ENCODE peak calls at places on chromosomes 5 and 9, in five cellular contexts. W, B, F, G and S are unnamed samples.
A peak's percentile ranks its signal among the peaks of the same experiment; 100 is the strongest.

GRCh38 chr9:116589392-116590354 is 97.4 kb upstream of the TRIM32 start:
- DNase-seq in W (peak; percentile 73), B (peak; percentile 79), F (peak; percentile 49), G (no peak), S (peak; percentile 94)

GRCh38 chr9:91824591-91825339 is 125.3 kb downstream of the ROR2 start:
- DNase-seq in W (no peak), B (no peak), F (no peak), G (no peak), S (no peak)

GRCh38 chr5:55027589-55027988 is 3.5 kb downstream of the GZMK start:
- DNase-seq in W (no peak), B (no peak), F (no peak), G (no peak), S (no peak)

GRCh38 chr5:126208691-126209090 is 214.5 kb upstream of the GRAMD2B start:
- DNase-seq in W (no peak), B (no peak), F (no peak), G (no peak), S (no peak)

GRCh38 chr5:104345513-104345823 is 782.9 kb upstream of the NUDT12 start:
- DNase-seq in W (no peak), B (no peak), F (no peak), G (no peak), S (no peak)

GRCh38 chr5:107849118-107849517 is 178.4 kb upstream of the EFNA5 start:
- DNase-seq in W (no peak), B (no peak), F (no peak), G (no peak), S (no peak)

GRCh38 chr5:124599048-124599973 is 147.1 kb downstream of the ZNF608 start:
- DNase-seq in W (peak; percentile 18), B (peak; percentile 96), F (peak; percentile 10), G (peak; percentile 13), S (no peak)

GRCh38 chr5:177454397-177455035 is 7.9 kb downstream of the PRR7 start:
- DNase-seq in W (peak; percentile 95), B (peak; percentile 79), F (peak; percentile 99), G (no peak), S (peak; percentile 95)

GRCh38 chr5:93886098-93886806 is 144.9 kb upstream of the POU5F2 start:
- DNase-seq in W (no peak), B (no peak), F (no peak), G (no peak), S (no peak)

GRCh38 chr9:22030101-22030598 is 21.0 kb upstream of the CDKN2B start:
- DNase-seq in W (no peak), B (peak; percentile 54), F (no peak), G (no peak), S (no peak)

GRCh38 chr9:120985759-120986353 is 59.3 kb upstream of the TRAF1 start:
- DNase-seq in W (peak; percentile 68), B (peak; percentile 56), F (peak; percentile 25), G (no peak), S (peak; percentile 75)

GRCh38 chr9:81183763-81184162 is 505.6 kb downstream of the TLE1 start:
- DNase-seq in W (no peak), B (no peak), F (no peak), G (no peak), S (no peak)

GRCh38 chr5:132737982-132738770 is 830 bp upstream of the KIF3A start:
- DNase-seq in W (peak; percentile 23), B (no peak), F (no peak), G (no peak), S (no peak)

GRCh38 chr5:149672701-149673455 is 57.2 kb upstream of the PPARGC1B start:
- DNase-seq in W (no peak), B (no peak), F (no peak), G (no peak), S (no peak)

GRCh38 chr5:166200532-166200931 is 2090.9 kb upstream of the WWC1 start:
- DNase-seq in W (no peak), B (no peak), F (no peak), G (no peak), S (no peak)

GRCh38 chr5:3195991-3196390 is 399.6 kb upstream of the IRX1 start:
- DNase-seq in W (no peak), B (no peak), F (no peak), G (no peak), S (peak; percentile 53)

GRCh38 chr9:111896942-111897830 is 572 bp downstream of the UGCG start:
- DNase-seq in W (peak; percentile 80), B (peak; percentile 11), F (peak; percentile 28), G (no peak), S (peak; percentile 72)

GRCh38 chr5:149916317-149917072 is 28.1 kb downstream of the PDE6A start:
- DNase-seq in W (no peak), B (no peak), F (no peak), G (no peak), S (no peak)

GRCh38 chr9:89471390-89471789 is 26.5 kb downstream of the SEMA4D start:
- DNase-seq in W (no peak), B (no peak), F (no peak), G (no peak), S (no peak)

GRCh38 chr5:91049112-91049511 is 334.0 kb downstream of the ARRDC3 start:
- DNase-seq in W (no peak), B (no peak), F (peak; percentile 42), G (no peak), S (no peak)

GRCh38 chr5:157172408-157172807 is 6.3 kb upstream of the GARIN3 start:
- DNase-seq in W (no peak), B (no peak), F (no peak), G (peak; percentile 98), S (no peak)

GRCh38 chr9:130599625-130600024 is 20.2 kb downstream of the FUBP3 start:
- DNase-seq in W (no peak), B (no peak), F (no peak), G (no peak), S (peak; percentile 37)

GRCh38 chr9:97710356-97711222 is 13.4 kb upstream of the XPA start:
- DNase-seq in W (peak; percentile 78), B (peak; percentile 44), F (peak; percentile 86), G (no peak), S (peak; percentile 87)

GRCh38 chr5:36529142-36529541 is 77.3 kb upstream of the SLC1A3 start:
- DNase-seq in W (no peak), B (no peak), F (no peak), G (no peak), S (no peak)

DNA sequence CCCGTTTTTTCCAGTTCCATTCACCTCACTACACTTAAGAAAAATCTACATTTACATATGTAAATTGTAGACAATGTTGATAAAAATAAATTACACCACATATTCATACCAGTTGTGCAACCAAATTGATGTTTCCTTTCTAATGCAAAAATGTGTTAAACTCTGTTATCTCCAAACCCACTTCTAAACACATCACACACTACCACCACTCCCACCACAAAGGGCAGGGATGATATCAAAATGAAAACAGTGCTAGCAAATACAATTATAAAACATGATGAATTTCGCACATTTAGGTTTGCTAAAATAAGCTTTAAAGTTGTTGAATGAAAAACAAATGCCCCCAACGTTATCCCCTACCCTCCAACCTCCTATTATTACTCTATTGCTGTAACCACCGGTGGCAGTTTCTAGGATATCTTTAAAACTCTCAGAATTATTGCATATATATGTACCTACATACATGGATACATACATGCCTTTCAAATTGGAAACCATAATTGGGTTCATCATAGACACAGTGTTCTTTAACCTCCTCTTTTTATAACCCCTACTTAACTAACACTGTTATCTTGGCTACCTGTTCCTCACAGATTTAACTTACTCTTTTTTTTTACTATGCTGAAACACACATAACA is 21.4 kb downstream of the SERINC5 start:
- DNase-seq in W (no peak), B (no peak), F (no peak), G (no peak), S (no peak)
- H3K4me1 ChIP-seq in W (peaks cover 4% of the 10 kb centered on the region), B (peaks cover 37% of the 10 kb centered on the region), F (peaks cover 21% of the 10 kb centered on the region), G (no peaks in the 10 kb centered on the region), S (peaks cover 56% of the 10 kb centered on the region)

DNA sequence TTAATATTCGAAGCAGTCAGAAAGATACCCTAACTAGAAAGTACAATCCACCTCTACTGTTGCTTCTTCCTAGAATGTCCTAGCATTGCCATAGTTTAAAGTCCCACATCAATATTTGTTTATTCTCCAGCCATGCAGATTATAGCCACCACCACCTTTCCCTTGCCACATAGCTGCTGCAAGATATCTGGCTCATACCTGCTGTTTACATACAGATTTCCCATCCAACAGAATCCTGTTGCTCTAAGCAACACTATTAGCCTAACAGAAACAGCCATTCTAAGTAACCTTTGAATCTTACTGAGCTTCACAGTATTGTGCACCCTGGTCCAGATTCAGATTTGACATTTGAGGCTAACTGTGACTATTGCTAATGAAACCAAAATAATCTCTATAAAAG is 45.6 kb downstream of the GNAQ start:
- DNase-seq in W (no peak), B (peak; percentile 59), F (no peak), G (no peak), S (no peak)
- H3K4me2 ChIP-seq in W (peak overlapping the region; percentile 36), B (peak overlapping the region; percentile 14), F (no peak overlapping the region), G (no peak overlapping the region), S (no peak overlapping the region)

GRCh38 chr9:135038331-135038730 is 49.1 kb upstream of the OLFM1 start:
- DNase-seq in W (no peak), B (no peak), F (no peak), G (no peak), S (no peak)

GRCh38 chr9:135036861-135037465 is 50.5 kb upstream of the OLFM1 start:
- DNase-seq in W (no peak), B (no peak), F (no peak), G (no peak), S (no peak)

GRCh38 chr9:135035781-135036760 is 51.4 kb upstream of the OLFM1 start:
- DNase-seq in W (no peak), B (no peak), F (no peak), G (no peak), S (no peak)

GRCh38 chr9:135038826-135039225 is 48.6 kb upstream of the OLFM1 start:
- DNase-seq in W (no peak), B (no peak), F (no peak), G (no peak), S (no peak)

DNA sequence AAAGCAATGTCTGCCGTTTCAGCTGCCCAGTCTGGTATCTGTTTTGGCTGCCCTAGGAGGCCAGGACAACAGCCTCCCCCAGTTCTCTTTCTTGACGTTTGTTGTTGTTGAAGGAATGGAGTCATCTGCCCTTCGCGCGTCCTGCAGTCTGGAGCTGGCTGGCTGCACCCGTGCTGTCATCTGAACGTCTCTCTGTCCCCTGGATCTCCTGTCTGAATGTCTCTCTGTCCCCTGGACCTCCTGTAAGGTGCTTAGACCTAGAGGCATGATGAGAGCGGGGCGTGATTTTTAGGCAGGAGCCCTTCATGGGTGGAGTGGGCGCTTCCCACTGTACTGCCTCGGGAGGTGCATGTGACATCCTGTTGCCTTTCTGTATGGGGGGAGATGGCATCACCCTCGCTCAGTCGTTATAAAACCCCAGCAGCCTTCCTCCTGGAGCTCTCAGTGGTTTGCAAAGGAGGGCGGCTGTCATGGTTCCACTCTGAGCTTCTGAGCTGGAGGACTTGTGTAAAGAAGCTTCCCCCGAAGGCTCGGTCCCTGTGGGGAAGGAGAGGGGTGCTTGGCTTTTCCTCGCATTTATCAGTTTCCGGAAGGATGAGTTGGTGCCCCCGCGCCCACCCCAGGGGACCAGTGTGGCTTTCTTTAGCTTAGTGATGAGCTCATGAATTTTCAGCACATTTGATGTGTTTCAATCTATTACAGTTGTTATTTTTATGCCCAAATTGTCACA is 49.8 kb upstream of the OLFM1 start:
- DNase-seq in W (no peak), B (no peak), F (no peak), G (no peak), S (no peak)
- TF ChIP-seq JUNB in W (no peak), B (no peak), F (no peak), G (no peak), S (no peak)

DNA sequence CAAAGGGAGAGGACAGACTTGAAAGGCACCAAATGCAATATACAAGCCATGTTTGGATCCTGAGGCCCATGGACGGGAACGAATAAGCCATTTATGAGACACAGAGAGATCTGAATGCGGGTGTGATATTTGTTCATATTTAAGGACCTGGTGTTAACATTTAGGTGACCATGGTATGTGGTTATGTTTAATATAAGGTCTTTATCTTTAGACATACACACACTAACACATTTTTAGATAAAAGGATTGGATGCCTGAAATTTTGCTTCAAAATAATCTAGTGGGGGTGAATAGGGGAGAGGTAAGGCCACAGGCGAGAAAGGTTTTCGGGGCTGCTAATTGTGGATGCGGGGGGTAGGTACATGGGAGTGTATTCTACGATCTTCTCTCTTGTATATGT is 12.4 kb downstream of the AKNA start:
- DNase-seq in W (no peak), B (no peak), F (no peak), G (no peak), S (no peak)
- H3K4me1 ChIP-seq in W (no peaks in the 10 kb centered on the region), B (peaks cover 7% of the 10 kb centered on the region), F (no peaks in the 10 kb centered on the region), G (peaks cover 44% of the 10 kb centered on the region), S (peaks cover 42% of the 10 kb centered on the region)